ENCODE peak calls at places on chromosomes 13 and 19, in eight cellular contexts. J is psoas muscle; L is frontal cortex; P is effector memory CD4-positive, alpha-beta T cell; T is DMS79 treated with DMSO at 0.1 percent for 48 hours; Y is NCI-H1417 treated with DMSO at 0.1 percent for 48 hours; F is Jurkat, Clone E6-1; V is iris pigment epithelial cell. N is an unnamed sample.

GRCh38 chr19:49847731-49848696 is 2.9 kb upstream of the PTOV1 start:
- DNase-seq in J (no peak), L (no peak), P (no peak), T (no peak), Y (no peak), F (no peak), V (peak), N (peak)

GRCh38 chr19:12788682-12789097 is 2.6 kb upstream of the JUNB start:
- DNase-seq in J (peak), L (peak), P (peak), T (peak), Y (peak), F (no peak), V (peak), N (peak)

GRCh38 chr13:77298403-77298802 is 28.5 kb downstream of the MYCBP2 start:
- DNase-seq in J (no peak), L (no peak), P (no peak), T (no peak), Y (no peak), F (no peak), V (no peak), N (no peak)

GRCh38 chr19:1601613-1602064 is 3.6 kb downstream of the UQCR11 start:
- DNase-seq in J (no peak), L (no peak), P (no peak), T (no peak), Y (no peak), F (no peak), V (no peak), N (no peak)

GRCh38 chr13:70310720-70311119 is 202.5 kb upstream of the KLHL1 start:
- DNase-seq in J (no peak), L (no peak), P (no peak), T (no peak), Y (peak), F (peak), V (peak), N (peak)

GRCh38 chr13:78609464-78610205 is 6.3 kb upstream of the POU4F1 start:
- DNase-seq in J (peak), L (no peak), P (no peak), T (no peak), Y (no peak), F (no peak), V (no peak), N (no peak)

GRCh38 chr13:65677906-65678305 is 1552.2 kb downstream of the PCDH9 start:
- DNase-seq in J (no peak), L (no peak), P (no peak), T (no peak), Y (no peak), F (no peak), V (peak), N (peak)

GRCh38 chr13:111217661-111218060 is 102.6 kb downstream of the ARHGEF7 start:
- DNase-seq in J (no peak), L (no peak), P (no peak), T (no peak), Y (no peak), F (no peak), V (no peak), N (no peak)

GRCh38 chr19:17511724-17512573 is 500 bp downstream of the PGLS start:
- DNase-seq in J (peak), L (peak), P (peak), T (peak), Y (peak), F (peak), V (peak), N (peak)

GRCh38 chr19:15614507-15615379 is at the start of gene CYP4F8:
- DNase-seq in J (no peak), L (no peak), P (no peak), T (peak), Y (no peak), F (no peak), V (no peak), N (no peak)

GRCh38 chr19:49337267-49338022 is 2.2 kb downstream of the CD37 start:
- DNase-seq in J (no peak), L (no peak), P (no peak), T (no peak), Y (no peak), F (no peak), V (no peak), N (no peak)

GRCh38 chr19:38587562-38587961 is 30.2 kb downstream of the MAP4K1 start:
- DNase-seq in J (no peak), L (no peak), P (no peak), T (no peak), Y (no peak), F (no peak), V (no peak), N (no peak)

GRCh38 chr13:61608138-61608537 is 192.5 kb upstream of the PCDH20 start:
- DNase-seq in J (no peak), L (no peak), P (no peak), T (no peak), Y (no peak), F (no peak), V (no peak), N (no peak)

GRCh38 chr19:2668188-2668763 is 34.2 kb downstream of the GNG7 start:
- DNase-seq in J (no peak), L (no peak), P (no peak), T (no peak), Y (no peak), F (no peak), V (no peak), N (no peak)

GRCh38 chr19:38250428-38250820 is 5.8 kb downstream of the PPP1R14A start:
- DNase-seq in J (no peak), L (no peak), P (no peak), T (no peak), Y (no peak), F (no peak), V (no peak), N (no peak)

GRCh38 chr19:50658438-50659317 is 9.4 kb downstream of the C19orf81 start:
- DNase-seq in J (peak), L (peak), P (no peak), T (peak), Y (peak), F (peak), V (peak), N (peak)

GRCh38 chr19:55442372-55443044 is 592 bp downstream of the SHISA7 start:
- DNase-seq in J (no peak), L (peak), P (no peak), T (peak), Y (no peak), F (no peak), V (no peak), N (no peak)

GRCh38 chr13:24683833-24684599 is 3.8 kb downstream of the ATP12A start:
- DNase-seq in J (peak), L (peak), P (peak), T (peak), Y (no peak), F (peak), V (peak), N (peak)

GRCh38 chr19:47097396-47098217 is 16.0 kb downstream of the ZC3H4 start:
- DNase-seq in J (peak), L (no peak), P (no peak), T (no peak), Y (no peak), F (no peak), V (no peak), N (no peak)

GRCh38 chr13:110350509-110350908 is 43.4 kb downstream of the COL4A2 start:
- DNase-seq in J (no peak), L (no peak), P (no peak), T (no peak), Y (no peak), F (no peak), V (no peak), N (no peak)

GRCh38 chr13:42762251-42762650 is 19.1 kb upstream of the FAM216B start:
- DNase-seq in J (no peak), L (no peak), P (no peak), T (no peak), Y (no peak), F (no peak), V (peak), N (peak)

GRCh38 chr13:99778500-99778899 is 193.1 kb downstream of the ZIC5 start:
- DNase-seq in J (no peak), L (no peak), P (no peak), T (no peak), Y (no peak), F (no peak), V (no peak), N (no peak)

GRCh38 chr19:1813197-1813836 is 1.2 kb upstream of the ATP8B3 start:
- DNase-seq in J (no peak), L (no peak), P (no peak), T (no peak), Y (no peak), F (no peak), V (no peak), N (no peak)

GRCh38 chr19:41309225-41310030 is 544 bp upstream of the CCDC97 start:
- DNase-seq in J (no peak), L (no peak), P (no peak), T (peak), Y (no peak), F (no peak), V (no peak), N (peak)

GRCh38 chr13:113989585-113990300 is 15.9 kb upstream of the C13orf46 start:
- DNase-seq in J (peak), L (no peak), P (no peak), T (no peak), Y (no peak), F (no peak), V (no peak), N (no peak)

GRCh38 chr13:61247149-61247936 is 168.3 kb downstream of the PCDH20 start:
- DNase-seq in J (no peak), L (no peak), P (no peak), T (no peak), Y (no peak), F (no peak), V (no peak), N (no peak)

GRCh38 chr13:99614465-99614885 is 113.2 kb downstream of the TM9SF2 start:
- DNase-seq in J (no peak), L (no peak), P (no peak), T (no peak), Y (no peak), F (no peak), V (peak), N (peak)

GRCh38 chr19:43332058-43332922 is 21.2 kb upstream of the CD177 start:
- DNase-seq in J (no peak), L (no peak), P (no peak), T (no peak), Y (no peak), F (no peak), V (no peak), N (no peak)